ENCODE peak calls at places on chromosomes 12 and 14, in six cellular contexts. M is endothelial cell, Z is NCI-H2081, Q is activated T-cell treated with anti-CD3 and anti-CD28 coated beads for 24 hours, W is GM12865, R is kidney. X is an unnamed sample.

GRCh38 chr14:97706814-97707213 is 909.6 kb downstream of the VRK1 start:
- DNase-seq in M (no peak), Z (no peak), Q (no peak), W (peak), R (no peak), X (no peak)

GRCh38 chr12:127558363-127558762 is 708.6 kb upstream of the TMEM132C start:
- DNase-seq in M (no peak), Z (no peak), Q (no peak), W (no peak), R (no peak), X (no peak)

GRCh38 chr12:124388038-124388676 is 93.3 kb downstream of the RFLNA start:
- DNase-seq in M (no peak), Z (no peak), Q (no peak), W (no peak), R (no peak), X (no peak)

GRCh38 chr12:130680451-130680990 is 35.6 kb downstream of the RIMBP2 start:
- DNase-seq in M (no peak), Z (no peak), Q (no peak), W (no peak), R (peak), X (no peak)

GRCh38 chr14:61470954-61471279 is 149.5 kb downstream of the PRKCH start:
- DNase-seq in M (no peak), Z (no peak), Q (no peak), W (no peak), R (no peak), X (no peak)

GRCh38 chr12:7373226-7373625 is 69.4 kb downstream of the ACSM4 start:
- DNase-seq in M (no peak), Z (no peak), Q (no peak), W (no peak), R (no peak), X (no peak)

GRCh38 chr14:52781629-52782028 is 9.8 kb downstream of the GNPNAT1 start:
- DNase-seq in M (no peak), Z (no peak), Q (no peak), W (no peak), R (no peak), X (no peak)

GRCh38 chr14:33954016-33954598 is 3.2 kb upstream of the EGLN3 start:
- DNase-seq in M (no peak), Z (no peak), Q (no peak), W (no peak), R (no peak), X (no peak)

GRCh38 chr14:93683241-93683640 is 105.0 kb downstream of the PRIMA1 start:
- DNase-seq in M (no peak), Z (no peak), Q (no peak), W (peak), R (no peak), X (no peak)

GRCh38 chr14:54166049-54166950 is 209.7 kb upstream of the BMP4 start:
- DNase-seq in M (no peak), Z (no peak), Q (no peak), W (no peak), R (no peak), X (no peak)

GRCh38 chr12:65798903-65799302 is 25.4 kb upstream of the HMGA2 start:
- DNase-seq in M (no peak), Z (no peak), Q (no peak), W (no peak), R (no peak), X (no peak)

GRCh38 chr12:68780731-68781130 is 27.2 kb upstream of the MDM2 start:
- DNase-seq in M (no peak), Z (no peak), Q (no peak), W (no peak), R (no peak), X (no peak)

GRCh38 chr12:52079576-52080402 is at the start of gene SMIM41:
- DNase-seq in M (no peak), Z (no peak), Q (no peak), W (no peak), R (peak), X (no peak)

GRCh38 chr14:38186217-38186616 is 21.5 kb upstream of the SSTR1 start:
- DNase-seq in M (no peak), Z (no peak), Q (no peak), W (no peak), R (no peak), X (no peak)

GRCh38 chr12:52391618-52392002 is 6.2 kb upstream of the KRT84 start:
- DNase-seq in M (no peak), Z (peak), Q (no peak), W (no peak), R (peak), X (no peak)

GRCh38 chr12:39581592-39581991 is 38.0 kb downstream of the ABCD2 start:
- DNase-seq in M (no peak), Z (no peak), Q (no peak), W (no peak), R (no peak), X (no peak)

GRCh38 chr14:68248481-68249255 is 429.1 kb downstream of the RAD51B start:
- DNase-seq in M (no peak), Z (peak), Q (no peak), W (peak), R (peak), X (peak)

GRCh38 chr14:65949711-65950516 is 536.3 kb upstream of the CCDC196 start:
- DNase-seq in M (no peak), Z (no peak), Q (no peak), W (peak), R (peak), X (no peak)

GRCh38 chr12:28620281-28620680 is 430.0 kb downstream of the CCDC91 start:
- DNase-seq in M (no peak), Z (no peak), Q (no peak), W (no peak), R (no peak), X (no peak)

GRCh38 chr14:99945732-99946651 is 119.2 kb upstream of the EVL start:
- DNase-seq in M (no peak), Z (no peak), Q (no peak), W (peak), R (no peak), X (no peak)

GRCh38 chr12:97757431-97758091 is 295.0 kb downstream of the RMST start:
- DNase-seq in M (no peak), Z (no peak), Q (no peak), W (no peak), R (no peak), X (no peak)

GRCh38 chr14:61977217-61977616 is 215.0 kb downstream of the SNAPC1 start:
- DNase-seq in M (no peak), Z (no peak), Q (no peak), W (no peak), R (no peak), X (no peak)

GRCh38 chr12:123319273-123319672 is 45.4 kb downstream of the SBNO1 start:
- DNase-seq in M (no peak), Z (no peak), Q (no peak), W (no peak), R (no peak), X (no peak)

GRCh38 chr14:104039214-104039613 is 46.3 kb upstream of the ASPG start:
- DNase-seq in M (no peak), Z (no peak), Q (no peak), W (no peak), R (no peak), X (no peak)

GRCh38 chr12:57627504-57628279 is 5.3 kb downstream of the B4GALNT1 start:
- DNase-seq in M (peak), Z (no peak), Q (no peak), W (no peak), R (peak), X (no peak)

GRCh38 chr14:103561381-103562134 is 899 bp downstream of the BAG5 start:
- DNase-seq in M (peak), Z (no peak), Q (peak), W (peak), R (peak), X (peak)

GRCh38 chr14:104443391-104444158 is 136.0 kb upstream of the C14orf180 start:
- DNase-seq in M (no peak), Z (no peak), Q (no peak), W (no peak), R (no peak), X (no peak)

GRCh38 chr12:51351913-51352532 is 5.5 kb upstream of the CELA1 start:
- DNase-seq in M (peak), Z (peak), Q (peak), W (peak), R (no peak), X (peak)

GRCh38 chr14:73942180-73942579 is 7.7 kb downstream of the FAM161B start:
- DNase-seq in M (no peak), Z (no peak), Q (no peak), W (no peak), R (no peak), X (no peak)

GRCh38 chr14:76015668-76016067 is 30.1 kb downstream of the IFT43 start:
- DNase-seq in M (no peak), Z (no peak), Q (no peak), W (peak), R (no peak), X (no peak)

GRCh38 chr12:269216-269615 is 6.6 kb upstream of the SLC6A13 start:
- DNase-seq in M (no peak), Z (no peak), Q (no peak), W (no peak), R (no peak), X (no peak)

GRCh38 chr12:132593938-132594358 is 16.4 kb downstream of the LRCOL1 start:
- DNase-seq in M (peak), Z (peak), Q (no peak), W (peak), R (peak), X (peak)

GRCh38 chr12:39541471-39541870 is 78.1 kb downstream of the ABCD2 start:
- DNase-seq in M (no peak), Z (no peak), Q (no peak), W (no peak), R (no peak), X (no peak)

GRCh38 chr14:91888641-91889476 is 21.5 kb upstream of the TC2N start:
- DNase-seq in M (no peak), Z (no peak), Q (no peak), W (no peak), R (peak), X (no peak)

GRCh38 chr12:82461393-82461792 is 103.1 kb downstream of the METTL25 start:
- DNase-seq in M (no peak), Z (no peak), Q (no peak), W (no peak), R (no peak), X (no peak)

GRCh38 chr14:95485222-95485819 is 31.1 kb downstream of the SYNE3 start:
- DNase-seq in M (no peak), Z (no peak), Q (no peak), W (no peak), R (peak), X (no peak)

GRCh38 chr14:34450542-34450915 is 11.5 kb downstream of the SPTSSA start:
- DNase-seq in M (no peak), Z (peak), Q (no peak), W (no peak), R (no peak), X (no peak)

GRCh38 chr12:41942355-41942754 is 202.3 kb downstream of the GXYLT1 start:
- DNase-seq in M (no peak), Z (no peak), Q (no peak), W (no peak), R (no peak), X (no peak)

GRCh38 chr12:100566887-100567637 is 6.4 kb upstream of the GAS2L3 start:
- DNase-seq in M (no peak), Z (no peak), Q (no peak), W (peak), R (no peak), X (no peak)

GRCh38 chr12:113895176-113895575 is 70.9 kb downstream of the RBM19 start:
- DNase-seq in M (no peak), Z (no peak), Q (no peak), W (no peak), R (no peak), X (no peak)

X was measured in AML-193.